ENCODE peak calls at places on chromosomes 1 and 21, in nine cellular contexts. M, W, K, R, J, D, C, F and B are unnamed samples.

GRCh38 chr1:14987829-14988603 is 165.5 kb upstream of the TMEM51 start:
- DNase-seq in M (no peak), W (no peak), K (no peak), R (no peak), J (peak; percentile 40), D (no peak), C (no peak), F (no peak), B (no peak)

GRCh38 chr1:151995774-151996173 is 2.1 kb upstream of the S100A10 start:
- DNase-seq in M (no peak), W (no peak), K (no peak), R (no peak), J (no peak), D (no peak), C (no peak), F (no peak), B (no peak)

GRCh38 chr1:43286533-43286932 is 1.2 kb upstream of the C1orf210 start:
- DNase-seq in M (no peak), W (no peak), K (no peak), R (no peak), J (no peak), D (no peak), C (no peak), F (no peak), B (no peak)

GRCh38 chr1:5619469-5619868 is 372.8 kb downstream of the NPHP4 start:
- DNase-seq in M (no peak), W (no peak), K (no peak), R (no peak), J (no peak), D (no peak), C (no peak), F (no peak), B (no peak)

GRCh38 chr21:44866780-44867179 is 6.7 kb downstream of the PTTG1IP start:
- DNase-seq in M (no peak), W (peak; percentile 62), K (no peak), R (no peak), J (no peak), D (no peak), C (no peak), F (no peak), B (no peak)

GRCh38 chr1:43007377-43008105 is 48.9 kb upstream of the SLC2A1 start:
- DNase-seq in M (no peak), W (no peak), K (no peak), R (no peak), J (no peak), D (no peak), C (no peak), F (no peak), B (no peak)

GRCh38 chr1:19635646-19636045 is 8.5 kb upstream of the NBL1 start:
- DNase-seq in M (no peak), W (no peak), K (no peak), R (no peak), J (no peak), D (no peak), C (no peak), F (no peak), B (no peak)

GRCh38 chr1:205042911-205043806 is at the start of gene CNTN2:
- DNase-seq in M (no peak), W (no peak), K (no peak), R (no peak), J (no peak), D (no peak), C (peak; percentile 89), F (no peak), B (no peak)

GRCh38 chr21:15023782-15024181 is 41.0 kb downstream of the NRIP1 start:
- DNase-seq in M (no peak), W (no peak), K (no peak), R (no peak), J (peak; percentile 15), D (no peak), C (no peak), F (no peak), B (no peak)